ENCODE peak calls at places on chromosomes 3 and 15, in four cellular contexts. One of them, this sample, is unnamed.

GRCh38 chr15:92725171-92725570 is 69.6 kb upstream of the FAM174B start:
- DNase-seq in endothelial cell of umbilical vein: no peak
- DNase-seq in A673: no peak
- DNase-seq in activated CD4-positive, alpha-beta T cell treated with anti-CD3 and anti-CD28 coated beads, Interleukin-2, amount 10 ng/mL, durations not matched to agents 24 days and 14 days: no peak
- DNase-seq in this sample: no peak

GRCh38 chr3:31188112-31188511 is 293.7 kb upstream of the GADL1 start:
- DNase-seq in activated CD4-positive, alpha-beta T cell treated with anti-CD3 and anti-CD28 coated beads, Interleukin-2, amount 10 ng/mL, durations not matched to agents 24 days and 14 days: no peak
- DNase-seq in A673: no peak
- DNase-seq in endothelial cell of umbilical vein: no peak
- DNase-seq in this sample: no peak

GRCh38 chr15:74889882-74890768 is at the start of gene MPI:
- DNase-seq in A673: peak
- DNase-seq in endothelial cell of umbilical vein: peak
- DNase-seq in activated CD4-positive, alpha-beta T cell treated with anti-CD3 and anti-CD28 coated beads, Interleukin-2, amount 10 ng/mL, durations not matched to agents 24 days and 14 days: peak
- DNase-seq in this sample: peak

GRCh38 chr3:31505353-31506048 is 27.2 kb upstream of the STT3B start:
- DNase-seq in A673: peak
- DNase-seq in endothelial cell of umbilical vein: no peak
- DNase-seq in activated CD4-positive, alpha-beta T cell treated with anti-CD3 and anti-CD28 coated beads, Interleukin-2, amount 10 ng/mL, durations not matched to agents 24 days and 14 days: no peak
- DNase-seq in this sample: no peak

GRCh38 chr15:52789601-52790165 is 453 bp downstream of the ONECUT1 start:
- DNase-seq in activated CD4-positive, alpha-beta T cell treated with anti-CD3 and anti-CD28 coated beads, Interleukin-2, amount 10 ng/mL, durations not matched to agents 24 days and 14 days: peak
- DNase-seq in A673: no peak
- DNase-seq in endothelial cell of umbilical vein: no peak
- DNase-seq in this sample: no peak

GRCh38 chr3:195291121-195291520 is 20.2 kb upstream of the XXYLT1 start:
- DNase-seq in endothelial cell of umbilical vein: no peak
- DNase-seq in A673: no peak
- DNase-seq in activated CD4-positive, alpha-beta T cell treated with anti-CD3 and anti-CD28 coated beads, Interleukin-2, amount 10 ng/mL, durations not matched to agents 24 days and 14 days: no peak
- DNase-seq in this sample: no peak

GRCh38 chr15:40409366-40409765 is 3.8 kb downstream of the IVD start:
- DNase-seq in A673: no peak
- DNase-seq in activated CD4-positive, alpha-beta T cell treated with anti-CD3 and anti-CD28 coated beads, Interleukin-2, amount 10 ng/mL, durations not matched to agents 24 days and 14 days: peak
- DNase-seq in endothelial cell of umbilical vein: no peak
- DNase-seq in this sample: no peak

GRCh38 chr3:55541016-55541415 is 53.9 kb upstream of the WNT5A start:
- DNase-seq in A673: no peak
- DNase-seq in activated CD4-positive, alpha-beta T cell treated with anti-CD3 and anti-CD28 coated beads, Interleukin-2, amount 10 ng/mL, durations not matched to agents 24 days and 14 days: no peak
- DNase-seq in endothelial cell of umbilical vein: no peak
- DNase-seq in this sample: no peak

GRCh38 chr3:197260491-197261163 is 37.8 kb downstream of the DLG1 start:
- DNase-seq in activated CD4-positive, alpha-beta T cell treated with anti-CD3 and anti-CD28 coated beads, Interleukin-2, amount 10 ng/mL, durations not matched to agents 24 days and 14 days: no peak
- DNase-seq in endothelial cell of umbilical vein: no peak
- DNase-seq in A673: peak
- DNase-seq in this sample: no peak

GRCh38 chr15:56804908-56805307 is 71.6 kb upstream of the ZNF280D start:
- DNase-seq in activated CD4-positive, alpha-beta T cell treated with anti-CD3 and anti-CD28 coated beads, Interleukin-2, amount 10 ng/mL, durations not matched to agents 24 days and 14 days: no peak
- DNase-seq in endothelial cell of umbilical vein: no peak
- DNase-seq in A673: peak
- DNase-seq in this sample: no peak

GRCh38 chr15:68630836-68631235 is 52.0 kb downstream of the CORO2B start:
- DNase-seq in activated CD4-positive, alpha-beta T cell treated with anti-CD3 and anti-CD28 coated beads, Interleukin-2, amount 10 ng/mL, durations not matched to agents 24 days and 14 days: no peak
- DNase-seq in endothelial cell of umbilical vein: no peak
- DNase-seq in A673: no peak
- DNase-seq in this sample: no peak

GRCh38 chr3:112489674-112490479 is 9.4 kb downstream of the BTLA start:
- DNase-seq in A673: no peak
- DNase-seq in activated CD4-positive, alpha-beta T cell treated with anti-CD3 and anti-CD28 coated beads, Interleukin-2, amount 10 ng/mL, durations not matched to agents 24 days and 14 days: peak
- DNase-seq in endothelial cell of umbilical vein: peak
- DNase-seq in this sample: no peak

GRCh38 chr3:43279082-43279481 is 7.3 kb upstream of the SNRK start:
- DNase-seq in activated CD4-positive, alpha-beta T cell treated with anti-CD3 and anti-CD28 coated beads, Interleukin-2, amount 10 ng/mL, durations not matched to agents 24 days and 14 days: no peak
- DNase-seq in A673: no peak
- DNase-seq in endothelial cell of umbilical vein: no peak
- DNase-seq in this sample: no peak

GRCh38 chr3:197225579-197225978 is 72.8 kb downstream of the DLG1 start:
- DNase-seq in activated CD4-positive, alpha-beta T cell treated with anti-CD3 and anti-CD28 coated beads, Interleukin-2, amount 10 ng/mL, durations not matched to agents 24 days and 14 days: no peak
- DNase-seq in A673: no peak
- DNase-seq in endothelial cell of umbilical vein: no peak
- DNase-seq in this sample: no peak

GRCh38 chr3:113287818-113288648 is 76.7 kb downstream of the BOC start:
- DNase-seq in activated CD4-positive, alpha-beta T cell treated with anti-CD3 and anti-CD28 coated beads, Interleukin-2, amount 10 ng/mL, durations not matched to agents 24 days and 14 days: peak
- DNase-seq in endothelial cell of umbilical vein: peak
- DNase-seq in A673: peak
- DNase-seq in this sample: peak

GRCh38 chr3:192889694-192890093 is 28.0 kb downstream of the MB21D2 start:
- DNase-seq in activated CD4-positive, alpha-beta T cell treated with anti-CD3 and anti-CD28 coated beads, Interleukin-2, amount 10 ng/mL, durations not matched to agents 24 days and 14 days: no peak
- DNase-seq in A673: no peak
- DNase-seq in endothelial cell of umbilical vein: peak
- DNase-seq in this sample: no peak

GRCh38 chr3:81864273-81864672 is 102.8 kb upstream of the GBE1 start:
- DNase-seq in endothelial cell of umbilical vein: no peak
- DNase-seq in activated CD4-positive, alpha-beta T cell treated with anti-CD3 and anti-CD28 coated beads, Interleukin-2, amount 10 ng/mL, durations not matched to agents 24 days and 14 days: no peak
- DNase-seq in A673: no peak
- DNase-seq in this sample: no peak

GRCh38 chr3:112531358-112531781 is 30.4 kb downstream of the ATG3 start:
- DNase-seq in endothelial cell of umbilical vein: peak
- DNase-seq in activated CD4-positive, alpha-beta T cell treated with anti-CD3 and anti-CD28 coated beads, Interleukin-2, amount 10 ng/mL, durations not matched to agents 24 days and 14 days: no peak
- DNase-seq in A673: peak
- DNase-seq in this sample: no peak

GRCh38 chr15:38565287-38565670 is 665 bp upstream of the RASGRP1 start:
- DNase-seq in activated CD4-positive, alpha-beta T cell treated with anti-CD3 and anti-CD28 coated beads, Interleukin-2, amount 10 ng/mL, durations not matched to agents 24 days and 14 days: no peak
- DNase-seq in endothelial cell of umbilical vein: no peak
- DNase-seq in A673: no peak
- DNase-seq in this sample: no peak

GRCh38 chr3:57959407-57960173 is 48.6 kb upstream of the FLNB start:
- DNase-seq in A673: peak
- DNase-seq in endothelial cell of umbilical vein: peak
- DNase-seq in activated CD4-positive, alpha-beta T cell treated with anti-CD3 and anti-CD28 coated beads, Interleukin-2, amount 10 ng/mL, durations not matched to agents 24 days and 14 days: no peak
- DNase-seq in this sample: no peak

GRCh38 chr3:72018339-72018984 is 233.5 kb upstream of the PROK2 start:
- DNase-seq in activated CD4-positive, alpha-beta T cell treated with anti-CD3 and anti-CD28 coated beads, Interleukin-2, amount 10 ng/mL, durations not matched to agents 24 days and 14 days: no peak
- DNase-seq in A673: no peak
- DNase-seq in endothelial cell of umbilical vein: no peak
- DNase-seq in this sample: no peak

GRCh38 chr3:42674151-42674550 is 11.2 kb upstream of the KLHL40 start:
- DNase-seq in activated CD4-positive, alpha-beta T cell treated with anti-CD3 and anti-CD28 coated beads, Interleukin-2, amount 10 ng/mL, durations not matched to agents 24 days and 14 days: no peak
- DNase-seq in A673: no peak
- DNase-seq in endothelial cell of umbilical vein: no peak
- DNase-seq in this sample: no peak

This sample was measured in NCI-H774.